ENCODE peak calls at places on chromosomes 2 and 18, in five cellular contexts. O, W, K, X and H are unnamed samples.

GRCh38 chr2:162242586-162243304 is 500 bp downstream of the FAP start:
- DNase-seq in O (no peak), W (no peak), K (no peak), X (no peak), H (no peak)

GRCh38 chr2:171149986-171150693 is 10.6 kb downstream of the TLK1 start:
- DNase-seq in O (no peak), W (no peak), K (no peak), X (no peak), H (no peak)

GRCh38 chr2:22855761-22856184 is 529.2 kb upstream of the KLHL29 start:
- DNase-seq in O (no peak), W (no peak), K (no peak), X (no peak), H (no peak)

GRCh38 chr2:130966149-130967019 is 126.9 kb downstream of the FAM168B start:
- DNase-seq in O (no peak), W (no peak), K (no peak), X (no peak), H (no peak)

GRCh38 chr2:126657146-126657635 is 1.2 kb downstream of the GYPC start:
- DNase-seq in O (peak), W (peak), K (no peak), X (no peak), H (peak)

GRCh38 chr2:239315308-239315707 is 85.5 kb downstream of the HDAC4 start:
- DNase-seq in O (peak), W (peak), K (no peak), X (no peak), H (peak)

GRCh38 chr18:70234667-70235459 is 29.4 kb upstream of the RTTN start:
- DNase-seq in O (no peak), W (no peak), K (no peak), X (no peak), H (no peak)

GRCh38 chr2:165844216-165844615 is 50.2 kb upstream of the GALNT3 start:
- DNase-seq in O (no peak), W (no peak), K (no peak), X (no peak), H (no peak)

GRCh38 chr2:213007290-213007838 is 144.0 kb downstream of the IKZF2 start:
- DNase-seq in O (no peak), W (no peak), K (no peak), X (no peak), H (no peak)

GRCh38 chr2:37570773-37571570 is 100.5 kb downstream of the CDC42EP3 start:
- DNase-seq in O (no peak), W (no peak), K (no peak), X (no peak), H (no peak)

GRCh38 chr2:29361255-29361654 is 246.0 kb downstream of the CLIP4 start:
- DNase-seq in O (no peak), W (no peak), K (no peak), X (no peak), H (no peak)

GRCh38 chr18:75199327-75199726 is 9.6 kb downstream of the PTGR3 start:
- DNase-seq in O (no peak), W (no peak), K (no peak), X (no peak), H (no peak)

GRCh38 chr2:215619989-215620388 is 184.1 kb upstream of the FN1 start:
- DNase-seq in O (peak), W (peak), K (peak), X (no peak), H (no peak)

GRCh38 chr2:195769975-195770374 is 112.9 kb downstream of the SLC39A10 start:
- DNase-seq in O (no peak), W (no peak), K (no peak), X (no peak), H (no peak)

GRCh38 chr2:190668892-190669291 is 20.0 kb downstream of the NAB1 start:
- DNase-seq in O (no peak), W (no peak), K (no peak), X (no peak), H (no peak)

GRCh38 chr2:169464508-169465386 is 14.5 kb upstream of the BBS5 start:
- DNase-seq in O (no peak), W (no peak), K (no peak), X (no peak), H (no peak)

GRCh38 chr2:1727101-1727771 is 17.1 kb downstream of the PXDN start:
- DNase-seq in O (peak), W (peak), K (no peak), X (no peak), H (peak)
- H3K4me3 ChIP-seq in O (no peak), W (no peak), K (no peak), X (no peak), H (no peak)

GRCh38 chr2:231672617-231673347 is 35.5 kb upstream of the PTMA start:
- DNase-seq in O (peak), W (peak), K (peak), X (no peak), H (peak)

GRCh38 chr2:231668981-231669380 is 39.3 kb upstream of the PTMA start:
- DNase-seq in O (no peak), W (no peak), K (no peak), X (no peak), H (no peak)

GRCh38 chr2:231673348-231673770 is 35.0 kb upstream of the PTMA start:
- DNase-seq in O (peak), W (peak), K (peak), X (no peak), H (peak)

GRCh38 chr2:231671617-231672350 is 36.5 kb upstream of the PTMA start:
- DNase-seq in O (peak), W (peak), K (no peak), X (no peak), H (no peak)

DNA sequence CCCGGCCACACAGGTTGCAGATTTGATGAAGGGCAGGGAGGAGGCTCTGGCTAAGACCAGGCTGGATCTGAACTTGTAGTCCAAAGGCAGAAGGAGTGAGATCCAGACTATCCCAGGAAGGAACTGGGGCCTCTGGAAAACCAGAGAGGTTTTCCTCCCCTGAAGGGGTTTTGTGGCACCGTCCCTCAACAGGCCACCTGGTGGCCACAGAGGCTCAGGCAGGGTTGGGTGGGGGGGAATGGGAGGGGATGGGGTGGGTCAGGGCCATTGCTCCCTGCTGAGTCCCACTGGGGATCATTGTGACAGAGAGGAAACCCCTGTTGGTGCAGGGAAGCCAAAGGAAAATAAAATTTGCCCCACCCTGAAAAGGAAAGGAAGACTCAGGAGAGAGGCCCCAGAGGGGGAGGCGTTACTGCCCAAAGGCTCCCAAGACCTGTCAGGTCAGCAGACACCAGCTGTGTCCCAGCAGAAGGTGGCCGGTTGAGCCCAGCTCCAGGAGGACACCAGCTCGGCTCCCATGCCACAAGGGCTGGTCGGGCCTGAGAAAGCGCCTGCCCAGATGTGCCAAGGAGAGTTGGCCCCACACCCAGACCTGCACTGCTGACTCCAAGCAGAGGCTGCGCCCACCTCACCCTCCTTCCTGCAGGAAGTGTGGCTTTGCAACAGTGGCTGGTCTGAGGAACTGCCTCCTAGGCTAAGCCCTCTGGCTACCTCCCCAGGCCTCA is 37.3 kb upstream of the PTMA start:
- DNase-seq in O (peak), W (peak), K (no peak), X (no peak), H (peak)
- TF ChIP-seq POLR2AphosphoS5 in O (no peak), W (peak), K (peak), X (no peak), H (no peak)

GRCh38 chr18:35376742-35377695 is at the start of gene ZNF396:
- DNase-seq in O (peak), W (peak), K (peak), X (peak), H (peak)
- TF ChIP-seq POLR2A in O (no peak), W (peak), K (no peak), X (no peak), H (no peak)

DNA sequence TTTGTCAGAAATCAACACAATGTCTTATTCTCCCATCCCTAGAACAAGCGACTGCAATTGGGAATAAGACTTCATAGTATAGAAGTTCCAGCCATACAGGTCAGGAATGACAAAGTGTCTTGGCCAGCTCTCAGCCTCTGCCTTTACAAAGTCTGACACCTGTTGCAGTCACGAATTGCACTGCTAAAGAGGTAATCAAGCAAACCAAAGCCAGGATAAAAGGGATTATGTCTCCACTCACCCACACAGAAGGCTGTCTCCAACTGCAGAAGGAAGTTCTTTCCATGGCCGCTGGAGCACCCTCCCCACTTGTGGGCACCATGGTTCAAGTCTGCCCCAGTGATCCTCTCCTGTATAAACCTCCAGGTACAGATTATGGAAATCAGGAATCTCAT is 114.8 kb upstream of the PKDCC start:
- DNase-seq in O (no peak), W (no peak), K (no peak), X (no peak), H (no peak)
- H3K4me3 ChIP-seq in O (no peak), W (no peak), K (no peak), X (no peak), H (no peak)

DNA sequence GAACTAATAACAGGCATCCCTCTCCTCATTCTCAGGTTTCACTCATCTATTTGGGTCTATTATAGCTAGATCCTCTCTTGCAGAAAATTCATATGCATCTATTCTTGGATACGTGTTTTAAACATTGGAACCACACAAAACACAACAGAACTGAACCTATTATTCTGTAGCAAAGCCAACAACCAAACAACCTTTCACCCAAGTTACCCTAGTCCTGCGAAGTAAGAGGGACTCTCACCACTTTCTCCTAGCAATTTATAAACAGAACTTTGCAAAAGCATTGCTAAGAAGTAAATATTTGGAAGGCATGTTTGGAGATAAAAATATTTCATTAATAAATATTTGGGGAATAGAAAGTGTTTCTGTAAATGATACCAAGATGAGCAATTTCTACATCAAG is 20.4 kb upstream of the SH3BP4 start:
- DNase-seq in O (no peak), W (no peak), K (no peak), X (no peak), H (no peak)
- TF ChIP-seq POLR2AphosphoS5 in O (peak), W (no peak), K (no peak), X (no peak), H (no peak)

DNA sequence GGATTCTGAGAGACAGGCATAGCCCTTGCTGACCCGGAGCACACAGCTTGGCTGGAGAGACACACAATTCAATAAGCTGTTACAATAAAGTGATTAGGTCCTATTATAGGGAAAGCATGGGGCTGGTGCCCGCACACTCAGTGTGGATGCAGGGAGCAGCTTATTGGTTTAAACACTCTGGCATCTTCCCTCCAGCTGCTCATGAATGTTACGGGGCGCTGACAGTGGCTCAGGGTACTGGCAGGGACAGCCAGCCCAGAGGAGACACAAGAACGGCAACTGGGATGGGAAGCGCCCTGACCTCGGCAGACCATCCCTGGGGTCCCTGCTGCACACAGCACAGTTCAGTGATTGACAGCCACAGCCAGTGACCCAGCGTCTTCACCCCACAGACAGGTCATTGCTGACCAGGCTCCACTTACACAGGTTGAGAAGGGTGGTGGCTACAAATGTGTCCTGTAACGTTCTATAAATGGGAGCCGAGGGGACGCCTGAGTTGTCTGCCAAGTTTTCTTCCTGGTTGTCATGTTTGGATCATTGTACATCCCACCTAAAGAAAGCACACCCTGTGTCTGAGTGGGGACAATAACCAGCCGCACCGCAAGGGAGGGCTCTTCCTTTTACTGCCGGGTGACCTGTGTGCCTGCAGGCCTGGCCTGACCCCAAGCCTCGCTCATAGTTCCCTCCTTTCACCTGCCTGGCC is 60.3 kb downstream of the SH3BP4 start:
- DNase-seq in O (no peak), W (no peak), K (no peak), X (no peak), H (peak)
- TF ChIP-seq POLR2A in O (no peak), W (no peak), K (no peak), X (no peak), H (no peak)

GRCh38 chr18:64082054-64082453 is 66.8 kb downstream of the LINC00305 start:
- DNase-seq in O (no peak), W (no peak), K (no peak), X (no peak), H (no peak)
- H3K4me3 ChIP-seq in O (no peak), W (no peak), K (no peak), X (no peak), H (no peak)

DNA sequence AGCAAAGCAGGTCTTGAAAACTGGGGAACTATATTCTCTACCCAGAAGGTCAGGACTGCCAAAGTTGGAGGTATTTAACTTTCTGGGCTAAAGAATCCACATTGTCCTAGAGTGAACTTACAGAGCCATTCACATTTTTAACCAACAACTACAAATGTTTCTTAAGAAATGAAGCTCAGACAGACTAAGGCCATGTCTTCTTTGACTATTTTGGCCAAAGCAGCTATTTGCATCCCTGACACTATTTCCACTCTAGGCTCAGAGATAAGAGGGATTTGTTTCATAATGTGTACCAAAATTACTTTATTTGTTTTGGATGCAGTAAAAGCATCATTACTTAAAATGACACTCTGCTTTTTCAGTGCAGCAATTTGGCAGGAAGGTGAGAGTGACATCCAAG is 18.1 kb downstream of the PID1 start:
- DNase-seq in O (no peak), W (no peak), K (no peak), X (no peak), H (no peak)
- TF ChIP-seq POLR2AphosphoS5 in O (no peak), W (no peak), K (no peak), X (no peak), H (no peak)

GRCh38 chr18:56650944-56651770 is at the start of gene WDR7:
- DNase-seq in O (peak), W (peak), K (peak), X (peak), H (peak)
- TF ChIP-seq POLR2A in O (no peak), W (peak), K (no peak), X (no peak), H (no peak)

GRCh38 chr2:65626831-65627230 is 194.4 kb upstream of the SPRED2 start:
- DNase-seq in O (no peak), W (no peak), K (no peak), X (no peak), H (no peak)
- H3K4me3 ChIP-seq in O (no peak), W (no peak), K (no peak), X (no peak), H (no peak)